ENCODE peak calls at places on chromosomes 2 and 18, in four cellular contexts. One of them, this sample, is unnamed.

GRCh38 chr18:7034924-7035323 is 82.7 kb downstream of the LAMA1 start:
- DNase-seq in T-helper 2 cell: no peak
- DNase-seq in T-helper 9 cell: no peak
- DNase-seq in iris pigment epithelial cell: no peak
- DNase-seq in this sample: no peak

GRCh38 chr2:181008418-181008817 is 28.0 kb downstream of the UBE2E3 start:
- DNase-seq in T-helper 2 cell: no peak
- DNase-seq in T-helper 9 cell: no peak
- DNase-seq in iris pigment epithelial cell: peak; percentile 26
- DNase-seq in this sample: no peak

GRCh38 chr2:238853724-238854123 is 5.8 kb downstream of the TWIST2 start:
- DNase-seq in T-helper 2 cell: no peak
- DNase-seq in T-helper 9 cell: no peak
- DNase-seq in iris pigment epithelial cell: no peak
- DNase-seq in this sample: no peak

GRCh38 chr2:48651127-48651526 is 33.5 kb downstream of the GTF2A1L start:
- DNase-seq in T-helper 2 cell: no peak
- DNase-seq in T-helper 9 cell: no peak
- DNase-seq in iris pigment epithelial cell: peak; percentile 41
- DNase-seq in this sample: no peak

GRCh38 chr2:47656715-47657600 is 126.0 kb upstream of the MSH6 start:
- DNase-seq in T-helper 2 cell: no peak
- DNase-seq in T-helper 9 cell: no peak
- DNase-seq in iris pigment epithelial cell: peak; percentile 80
- DNase-seq in this sample: no peak

GRCh38 chr18:48838921-48839818 is 111.6 kb downstream of the SMAD7 start:
- DNase-seq in T-helper 2 cell: no peak
- DNase-seq in T-helper 9 cell: no peak
- DNase-seq in iris pigment epithelial cell: peak; percentile 84
- DNase-seq in this sample: no peak

GRCh38 chr2:133753665-133754064 is 185.4 kb upstream of the NCKAP5 start:
- DNase-seq in T-helper 2 cell: no peak
- DNase-seq in T-helper 9 cell: no peak
- DNase-seq in iris pigment epithelial cell: no peak
- DNase-seq in this sample: no peak

GRCh38 chr2:239502430-239503221 is 101.8 kb upstream of the HDAC4 start:
- DNase-seq in T-helper 2 cell: no peak
- DNase-seq in T-helper 9 cell: no peak
- DNase-seq in iris pigment epithelial cell: no peak
- DNase-seq in this sample: no peak

GRCh38 chr2:79114797-79115494 is 5.3 kb upstream of the REG1A start:
- DNase-seq in T-helper 2 cell: no peak
- DNase-seq in T-helper 9 cell: no peak
- DNase-seq in iris pigment epithelial cell: no peak
- DNase-seq in this sample: no peak

GRCh38 chr2:128368437-128369125 is 49.9 kb upstream of the HS6ST1 start:
- DNase-seq in T-helper 2 cell: no peak
- DNase-seq in T-helper 9 cell: no peak
- DNase-seq in iris pigment epithelial cell: no peak
- DNase-seq in this sample: no peak

GRCh38 chr2:219019436-219019835 is 21.9 kb downstream of the CFAP65 start:
- DNase-seq in T-helper 2 cell: no peak
- DNase-seq in T-helper 9 cell: no peak
- DNase-seq in iris pigment epithelial cell: no peak
- DNase-seq in this sample: no peak

GRCh38 chr2:216371756-216372702 is at the start of gene MARCHF4:
- DNase-seq in T-helper 2 cell: peak; percentile 45
- DNase-seq in T-helper 9 cell: peak; percentile 69
- DNase-seq in iris pigment epithelial cell: peak; percentile 89
- DNase-seq in this sample: peak; percentile 14

GRCh38 chr2:227643990-227644551 is 22.5 kb upstream of the SCYGR5 start:
- DNase-seq in T-helper 2 cell: no peak
- DNase-seq in T-helper 9 cell: no peak
- DNase-seq in iris pigment epithelial cell: no peak
- DNase-seq in this sample: no peak

GRCh38 chr2:157737636-157738035 is 109.0 kb upstream of the ACVR1C start:
- DNase-seq in T-helper 2 cell: no peak
- DNase-seq in T-helper 9 cell: no peak
- DNase-seq in iris pigment epithelial cell: no peak
- DNase-seq in this sample: no peak

GRCh38 chr2:196214156-196214555 is 42.8 kb upstream of the STK17B start:
- DNase-seq in T-helper 2 cell: no peak
- DNase-seq in T-helper 9 cell: no peak
- DNase-seq in iris pigment epithelial cell: no peak
- DNase-seq in this sample: no peak

GRCh38 chr2:138035597-138036217 is 71.4 kb downstream of the HNMT start:
- DNase-seq in T-helper 2 cell: no peak
- DNase-seq in T-helper 9 cell: no peak
- DNase-seq in iris pigment epithelial cell: peak; percentile 25
- DNase-seq in this sample: no peak

GRCh38 chr18:48693625-48694262 is 154.9 kb downstream of the CTIF start:
- DNase-seq in T-helper 2 cell: no peak
- DNase-seq in T-helper 9 cell: no peak
- DNase-seq in iris pigment epithelial cell: peak; percentile 62
- DNase-seq in this sample: no peak

GRCh38 chr18:79625195-79625923 is 54.2 kb upstream of the CTDP1 start:
- DNase-seq in T-helper 2 cell: no peak
- DNase-seq in T-helper 9 cell: no peak
- DNase-seq in iris pigment epithelial cell: peak; percentile 52
- DNase-seq in this sample: no peak

GRCh38 chr2:28507806-28508764 is 12.2 kb downstream of the PLB1 start:
- DNase-seq in T-helper 2 cell: no peak
- DNase-seq in T-helper 9 cell: no peak
- DNase-seq in iris pigment epithelial cell: peak; percentile 23
- DNase-seq in this sample: no peak

GRCh38 chr2:237413293-237414055 is 490 bp downstream of the COL6A3 start:
- DNase-seq in T-helper 2 cell: no peak
- DNase-seq in T-helper 9 cell: no peak
- DNase-seq in iris pigment epithelial cell: peak; percentile 70
- DNase-seq in this sample: no peak

GRCh38 chr2:22901471-22901870 is 483.5 kb upstream of the KLHL29 start:
- DNase-seq in T-helper 2 cell: no peak
- DNase-seq in T-helper 9 cell: no peak
- DNase-seq in iris pigment epithelial cell: no peak
- DNase-seq in this sample: no peak

GRCh38 chr2:122570641-122571040 is 815.2 kb downstream of the TSN start:
- DNase-seq in T-helper 2 cell: no peak
- DNase-seq in T-helper 9 cell: no peak
- DNase-seq in iris pigment epithelial cell: no peak
- DNase-seq in this sample: no peak

GRCh38 chr2:176885661-176886060 is 326.9 kb upstream of the HNRNPA3 start:
- DNase-seq in T-helper 2 cell: no peak
- DNase-seq in T-helper 9 cell: no peak
- DNase-seq in iris pigment epithelial cell: no peak
- DNase-seq in this sample: no peak

GRCh38 chr2:119486886-119487285 is 37.4 kb downstream of the SCTR start:
- DNase-seq in T-helper 2 cell: no peak
- DNase-seq in T-helper 9 cell: no peak
- DNase-seq in iris pigment epithelial cell: peak; percentile 68
- DNase-seq in this sample: no peak

GRCh38 chr2:234165421-234165820 is 114.9 kb downstream of the SPP2 start:
- DNase-seq in T-helper 2 cell: no peak
- DNase-seq in T-helper 9 cell: no peak
- DNase-seq in iris pigment epithelial cell: peak; percentile 92
- DNase-seq in this sample: no peak

This sample was measured in effector memory CD4-positive, alpha-beta T cell.